ENCODE peak calls at places on chromosomes 13 and 19, in five cellular contexts. S is fibroblast of gingiva; Y is stimulated activated CD4-positive, alpha-beta T cell treated with anti-CD3 and anti-CD28 coated beads, Interleukin-15, amount 100 ng/mL, for 1 hour; M is Calu3; H is activated CD8-positive, alpha-beta memory T cell treated with anti-CD3 and anti-CD28 coated beads for 4 hours. Z is an unnamed sample.

GRCh38 chr19:52700673-52701072 is 34.2 kb downstream of the ZNF611 start:
- DNase-seq in H (no peak), Y (no peak), S (no peak), M (no peak), Z (no peak)

GRCh38 chr19:45591004-45591637 is 6.5 kb upstream of the OPA3 start:
- DNase-seq in M (peak; percentile 62), Y (no peak), S (no peak), H (no peak), Z (no peak)

GRCh38 chr19:10270616-10271394 is at the start of gene ICAM1:
- DNase-seq in Y (peak; percentile 53), H (peak; percentile 66), M (peak; percentile 78), S (peak; percentile 50), Z (peak; percentile 87)

GRCh38 chr13:85896516-85897450 is 97.6 kb upstream of the SLITRK6 start:
- DNase-seq in H (no peak), Y (no peak), S (no peak), M (no peak), Z (no peak)

GRCh38 chr13:26914624-26915023 is 154.0 kb upstream of the GPR12 start:
- DNase-seq in H (no peak), Y (no peak), S (no peak), M (no peak), Z (no peak)

GRCh38 chr13:97540696-97541095 is 106.7 kb downstream of the RAP2A start:
- DNase-seq in S (no peak), M (no peak), H (no peak), Y (no peak), Z (no peak)

GRCh38 chr13:43354147-43354945 is 331.0 kb downstream of the DNAJC15 start:
- DNase-seq in Y (no peak), H (no peak), S (no peak), M (no peak), Z (no peak)

GRCh38 chr19:55244004-55244680 is 14.7 kb downstream of the PPP6R1 start:
- DNase-seq in Y (no peak), H (no peak), S (no peak), M (no peak), Z (no peak)

GRCh38 chr19:10936661-10937084 is 8.1 kb downstream of the TIMM29 start:
- DNase-seq in M (peak; percentile 47), H (no peak), S (peak; percentile 69), Y (no peak), Z (no peak)

GRCh38 chr13:29471551-29471950 is 123.9 kb downstream of the SLC7A1 start:
- DNase-seq in Y (no peak), M (no peak), S (no peak), H (no peak), Z (no peak)

Z was measured in H1.